ENCODE peak calls at places on chromosome 22, in seven cellular contexts. One of them, this sample, is unnamed.

GRCh38 chr22:18156878-18157713 is 7.1 kb downstream of the USP18 start:
- DNase-seq in adrenal gland: peak
- DNase-seq in HCT116: peak
- DNase-seq in heart left ventricle: peak
- DNase-seq in transverse colon: peak
- DNase-seq in sigmoid colon: peak
- DNase-seq in tibial nerve: peak
- DNase-seq in this sample: no peak

GRCh38 chr22:37355174-37355573 is 72.1 kb downstream of the ELFN2 start:
- DNase-seq in adrenal gland: no peak
- DNase-seq in HCT116: no peak
- DNase-seq in sigmoid colon: no peak
- DNase-seq in tibial nerve: no peak
- DNase-seq in heart left ventricle: no peak
- DNase-seq in transverse colon: no peak
- DNase-seq in this sample: no peak

GRCh38 chr22:20211997-20212753 is 55.9 kb downstream of the RTN4R start:
- DNase-seq in adrenal gland: no peak
- DNase-seq in transverse colon: peak
- DNase-seq in heart left ventricle: peak
- DNase-seq in HCT116: peak
- DNase-seq in sigmoid colon: peak
- DNase-seq in tibial nerve: peak
- DNase-seq in this sample: no peak

GRCh38 chr22:30305906-30306628 is 16.8 kb upstream of the CASTOR1 start:
- DNase-seq in tibial nerve: no peak
- DNase-seq in heart left ventricle: no peak
- DNase-seq in transverse colon: no peak
- DNase-seq in sigmoid colon: no peak
- DNase-seq in HCT116: no peak
- DNase-seq in adrenal gland: no peak
- DNase-seq in this sample: no peak

GRCh38 chr22:30414525-30415047 is 11.0 kb upstream of the MTFP1 start:
- DNase-seq in heart left ventricle: no peak
- DNase-seq in transverse colon: no peak
- DNase-seq in tibial nerve: no peak
- DNase-seq in sigmoid colon: no peak
- DNase-seq in HCT116: no peak
- DNase-seq in adrenal gland: no peak
- DNase-seq in this sample: no peak

GRCh38 chr22:48751539-48752437 is 1075.9 kb downstream of the BRD1 start:
- DNase-seq in HCT116: no peak
- DNase-seq in heart left ventricle: no peak
- DNase-seq in sigmoid colon: peak
- DNase-seq in transverse colon: no peak
- DNase-seq in adrenal gland: peak
- DNase-seq in tibial nerve: no peak
- DNase-seq in this sample: no peak

GRCh38 chr22:38026130-38027111 is 30.8 kb upstream of the PICK1 start:
- DNase-seq in transverse colon: no peak
- DNase-seq in sigmoid colon: no peak
- DNase-seq in tibial nerve: no peak
- DNase-seq in heart left ventricle: no peak
- DNase-seq in HCT116: no peak
- DNase-seq in adrenal gland: no peak
- DNase-seq in this sample: no peak

GRCh38 chr22:26124991-26125725 is 44.1 kb upstream of the SEZ6L start:
- DNase-seq in HCT116: no peak
- DNase-seq in transverse colon: no peak
- DNase-seq in sigmoid colon: no peak
- DNase-seq in heart left ventricle: no peak
- DNase-seq in adrenal gland: no peak
- DNase-seq in tibial nerve: no peak
- DNase-seq in this sample: no peak

GRCh38 chr22:31588970-31589675 is 72.9 kb downstream of the PISD start:
- DNase-seq in adrenal gland: no peak
- DNase-seq in HCT116: no peak
- DNase-seq in sigmoid colon: no peak
- DNase-seq in transverse colon: peak
- DNase-seq in heart left ventricle: no peak
- DNase-seq in tibial nerve: no peak
- DNase-seq in this sample: no peak
- TF ChIP-seq POLR2A in adrenal gland: no peak
- TF ChIP-seq POLR2A in HCT116: no peak
- TF ChIP-seq POLR2A in sigmoid colon: no peak
- TF ChIP-seq POLR2A in transverse colon: peak
- TF ChIP-seq POLR2A in heart left ventricle: no peak
- TF ChIP-seq POLR2A in tibial nerve: no peak
- TF ChIP-seq POLR2A in this sample: no peak

GRCh38 chr22:28799125-28799833 is 1.1 kb downstream of the XBP1 start:
- DNase-seq in tibial nerve: peak
- DNase-seq in adrenal gland: peak
- DNase-seq in HCT116: peak
- DNase-seq in transverse colon: peak
- DNase-seq in sigmoid colon: peak
- DNase-seq in heart left ventricle: no peak
- DNase-seq in this sample: no peak
- TF ChIP-seq POLR2A in tibial nerve: peak
- TF ChIP-seq POLR2A in adrenal gland: peak
- TF ChIP-seq POLR2A in HCT116: no peak
- TF ChIP-seq POLR2A in transverse colon: peak
- TF ChIP-seq POLR2A in sigmoid colon: peak
- TF ChIP-seq POLR2A in heart left ventricle: no peak
- TF ChIP-seq POLR2A in this sample: no peak

DNA sequence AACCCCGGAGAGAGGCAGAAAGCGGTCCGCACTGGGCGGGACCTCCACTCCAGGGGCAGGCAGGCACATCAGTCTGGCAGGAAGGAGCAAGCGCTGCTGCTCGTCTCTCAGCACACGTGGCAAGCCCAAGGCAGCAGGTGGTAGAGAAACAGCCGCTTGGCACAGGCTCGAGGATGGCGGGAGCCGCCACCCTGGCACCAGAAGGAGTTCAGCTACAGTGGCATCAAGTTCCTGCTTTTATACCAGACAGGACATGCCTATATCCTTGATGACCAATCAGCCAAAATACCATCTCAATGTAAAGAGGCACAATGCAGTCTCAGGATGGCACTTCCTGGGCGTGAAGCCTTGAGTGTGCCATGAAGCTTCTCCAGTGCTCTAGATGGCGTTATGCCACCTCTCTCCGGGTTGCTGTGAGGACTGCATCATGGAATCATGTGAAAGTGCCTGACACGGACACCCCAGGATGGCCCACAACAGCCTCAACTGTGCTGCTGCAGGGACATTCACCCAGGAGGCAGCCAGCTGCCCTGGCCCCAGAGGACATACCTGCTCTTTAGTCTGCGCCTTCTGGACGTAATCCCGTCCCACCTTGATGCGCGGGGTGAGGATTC is 64.8 kb downstream of the APOL1 start:
- DNase-seq in sigmoid colon: no peak
- DNase-seq in transverse colon: no peak
- DNase-seq in HCT116: no peak
- DNase-seq in heart left ventricle: no peak
- DNase-seq in adrenal gland: no peak
- DNase-seq in tibial nerve: no peak
- DNase-seq in this sample: no peak
- TF ChIP-seq POLR2A in sigmoid colon: no peak
- TF ChIP-seq POLR2A in transverse colon: no peak
- TF ChIP-seq POLR2A in HCT116: no peak
- TF ChIP-seq POLR2A in heart left ventricle: no peak
- TF ChIP-seq POLR2A in adrenal gland: no peak
- TF ChIP-seq POLR2A in tibial nerve: no peak
- TF ChIP-seq POLR2A in this sample: no peak

GRCh38 chr22:40856513-40857308 is at the start of the genes ST13 and XPNPEP3:
- DNase-seq in sigmoid colon: peak
- DNase-seq in transverse colon: peak
- DNase-seq in tibial nerve: peak
- DNase-seq in adrenal gland: peak
- DNase-seq in HCT116: peak
- DNase-seq in heart left ventricle: peak
- DNase-seq in this sample: peak
- TF ChIP-seq POLR2A in sigmoid colon: peak
- TF ChIP-seq POLR2A in transverse colon: peak
- TF ChIP-seq POLR2A in tibial nerve: peak
- TF ChIP-seq POLR2A in adrenal gland: peak
- TF ChIP-seq POLR2A in HCT116: peak
- TF ChIP-seq POLR2A in heart left ventricle: no peak
- TF ChIP-seq POLR2A in this sample: peak

GRCh38 chr22:49969751-49970527 is 9.4 kb downstream of the PIM3 start:
- DNase-seq in HCT116: no peak
- DNase-seq in adrenal gland: peak
- DNase-seq in transverse colon: no peak
- DNase-seq in sigmoid colon: peak
- DNase-seq in tibial nerve: no peak
- DNase-seq in heart left ventricle: no peak
- DNase-seq in this sample: no peak

GRCh38 chr22:49972163-49973017 is 11.8 kb downstream of the PIM3 start:
- DNase-seq in sigmoid colon: peak
- DNase-seq in HCT116: no peak
- DNase-seq in tibial nerve: peak
- DNase-seq in adrenal gland: peak
- DNase-seq in heart left ventricle: peak
- DNase-seq in transverse colon: no peak
- DNase-seq in this sample: no peak

GRCh38 chr22:49971232-49972162 is 10.9 kb downstream of the PIM3 start:
- DNase-seq in adrenal gland: peak
- DNase-seq in sigmoid colon: peak
- DNase-seq in transverse colon: peak
- DNase-seq in heart left ventricle: peak
- DNase-seq in HCT116: no peak
- DNase-seq in tibial nerve: peak
- DNase-seq in this sample: no peak

GRCh38 chr22:49968831-49969661 is 8.5 kb downstream of the PIM3 start:
- DNase-seq in tibial nerve: no peak
- DNase-seq in adrenal gland: peak
- DNase-seq in heart left ventricle: no peak
- DNase-seq in transverse colon: no peak
- DNase-seq in HCT116: no peak
- DNase-seq in sigmoid colon: peak
- DNase-seq in this sample: no peak

DNA sequence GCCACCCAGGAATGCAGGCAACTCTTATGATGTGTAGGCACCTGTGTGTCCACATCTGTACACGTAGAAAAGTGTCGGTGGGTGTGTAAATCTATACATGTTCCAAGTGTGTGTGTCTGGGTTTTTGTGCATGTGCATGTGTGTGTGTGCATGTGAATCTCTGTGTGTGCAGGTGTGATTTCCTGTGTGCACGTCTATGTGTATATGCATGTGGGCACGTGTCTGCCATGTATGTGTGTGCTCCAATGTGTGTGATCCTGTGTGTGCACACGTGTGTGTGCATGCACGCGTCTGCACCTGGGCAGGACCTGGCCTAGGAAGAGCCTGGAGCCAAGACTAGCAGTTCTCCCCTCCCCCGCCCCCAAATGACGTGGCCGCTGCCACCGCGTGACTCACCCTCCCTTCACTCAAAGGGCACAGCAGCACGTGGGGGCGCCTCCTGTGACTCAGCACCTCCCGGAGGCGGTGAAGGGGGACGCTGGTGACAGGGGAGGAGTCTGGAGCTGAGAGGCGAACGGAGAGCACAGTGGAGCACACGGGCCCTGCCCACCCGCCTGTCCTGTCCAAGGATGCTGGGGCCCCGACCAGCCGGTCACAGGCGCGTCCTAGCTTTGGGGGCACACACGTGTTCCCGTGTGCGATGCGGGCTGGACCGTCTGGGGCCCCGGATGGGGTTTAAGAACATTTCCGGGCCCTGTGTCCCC is 10.1 kb downstream of the PIM3 start:
- DNase-seq in sigmoid colon: peak
- DNase-seq in HCT116: peak
- DNase-seq in adrenal gland: peak
- DNase-seq in transverse colon: peak
- DNase-seq in tibial nerve: peak
- DNase-seq in heart left ventricle: peak
- DNase-seq in this sample: peak
- TF ChIP-seq POLR2A in sigmoid colon: peak
- TF ChIP-seq POLR2A in HCT116: peak
- TF ChIP-seq POLR2A in adrenal gland: peak
- TF ChIP-seq POLR2A in transverse colon: peak
- TF ChIP-seq POLR2A in tibial nerve: peak
- TF ChIP-seq POLR2A in heart left ventricle: no peak
- TF ChIP-seq POLR2A in this sample: peak

This sample was measured in GM12891.